ENCODE peak calls at places on chromosomes 7 and 10, in nine cellular contexts. T, M, L, F, D, E, K, P and V are unnamed samples.

GRCh38 chr10:44857363-44858016 is 53.6 kb upstream of the TMEM72 start:
- DNase-seq in L (peak), K (peak), P (peak), F (peak), T (peak), E (peak), M (peak), D (peak), V (no peak)

GRCh38 chr10:28959850-28960501 is 282.7 kb downstream of the BAMBI start:
- DNase-seq in F (no peak), P (no peak), T (no peak), E (no peak), L (no peak), K (no peak), D (no peak), M (no peak), V (no peak)

GRCh38 chr10:101301111-101301731 is 52.7 kb upstream of the BTRC start:
- DNase-seq in K (peak), D (peak), M (peak), L (peak), F (peak), P (peak), T (no peak), E (peak), V (peak)

GRCh38 chr10:113226404-113226803 is 276.4 kb downstream of the TCF7L2 start:
- DNase-seq in M (no peak), L (no peak), P (no peak), F (no peak), T (no peak), E (no peak), D (no peak), K (no peak), V (no peak)

GRCh38 chr7:18995811-18996400 is 121.5 kb downstream of the TWIST1 start:
- DNase-seq in E (no peak), K (no peak), T (no peak), L (no peak), D (no peak), P (no peak), F (no peak), M (peak), V (no peak)

GRCh38 chr7:55056577-55057480 is 38.0 kb downstream of the EGFR start:
- DNase-seq in T (no peak), D (no peak), F (no peak), K (peak), E (peak), M (peak), P (no peak), L (no peak), V (no peak)

GRCh38 chr10:97529685-97530465 is 31.2 kb downstream of the UBTD1 start:
- DNase-seq in L (no peak), D (no peak), K (no peak), T (no peak), P (no peak), F (no peak), M (no peak), E (no peak), V (no peak)

GRCh38 chr10:76939862-76940495 is 697.6 kb downstream of the KCNMA1 start:
- DNase-seq in E (no peak), L (no peak), P (no peak), K (no peak), T (no peak), F (no peak), M (no peak), D (no peak), V (no peak)

GRCh38 chr10:113035724-113036312 is 85.8 kb downstream of the TCF7L2 start:
- DNase-seq in M (no peak), T (no peak), P (no peak), F (no peak), D (no peak), L (no peak), K (no peak), E (no peak), V (no peak)

GRCh38 chr7:23216021-23216420 is 30.6 kb upstream of the GPNMB start:
- DNase-seq in D (no peak), K (no peak), P (no peak), T (peak), E (no peak), M (no peak), F (no peak), L (no peak), V (no peak)

GRCh38 chr7:113710310-113711106 is 208.3 kb downstream of the PPP1R3A start:
- DNase-seq in E (peak), M (peak), L (no peak), T (no peak), F (peak), P (peak), D (peak), K (peak), V (peak)

GRCh38 chr10:47354162-47354561 is 6.0 kb downstream of the RBP3 start:
- DNase-seq in M (peak), E (peak), L (no peak), K (peak), F (no peak), D (no peak), P (no peak), T (no peak), V (no peak)

GRCh38 chr10:35639651-35640311 is 2.3 kb downstream of the FZD8 start:
- DNase-seq in D (no peak), E (peak), F (no peak), T (peak), K (peak), M (peak), L (no peak), P (no peak), V (no peak)

GRCh38 chr7:15864260-15864991 is 177.9 kb upstream of the MEOX2 start:
- DNase-seq in M (no peak), E (no peak), F (no peak), K (peak), D (no peak), L (no peak), T (no peak), P (no peak), V (no peak)

GRCh38 chr7:143960813-143961610 is 6.4 kb downstream of the OR2F1 start:
- DNase-seq in K (no peak), M (no peak), L (no peak), F (no peak), D (no peak), E (no peak), T (no peak), P (no peak), V (no peak)

GRCh38 chr10:45500304-45500703 is 126.3 kb downstream of the ALOX5 start:
- DNase-seq in M (no peak), E (no peak), T (no peak), F (no peak), L (no peak), K (no peak), P (no peak), D (no peak), V (no peak)

GRCh38 chr7:4823442-4824119 is 38.2 kb downstream of the PAPOLB start:
- DNase-seq in M (no peak), F (no peak), E (no peak), D (no peak), T (no peak), K (no peak), L (no peak), P (no peak), V (no peak)

GRCh38 chr7:106858618-106859532 is 6.2 kb upstream of the PIK3CG start:
- DNase-seq in P (peak), D (no peak), M (no peak), E (peak), L (no peak), K (peak), T (peak), F (peak), V (no peak)

GRCh38 chr7:25009271-25009670 is 29.3 kb upstream of the OSBPL3 start:
- DNase-seq in T (no peak), E (peak), D (no peak), P (no peak), K (peak), M (peak), L (no peak), F (no peak), V (no peak)

GRCh38 chr7:133910761-133911160 is 216.4 kb upstream of the LRGUK start:
- DNase-seq in E (no peak), F (no peak), D (peak), M (no peak), T (no peak), L (no peak), K (no peak), P (no peak), V (no peak)

GRCh38 chr7:104096683-104097082 is 107.2 kb upstream of the RELN start:
- DNase-seq in P (no peak), K (peak), F (no peak), D (no peak), T (no peak), M (no peak), E (peak), L (no peak), V (no peak)

GRCh38 chr7:114864278-114864677 is 57.6 kb upstream of the MDFIC start:
- DNase-seq in D (no peak), L (no peak), P (no peak), K (peak), M (peak), E (no peak), T (no peak), F (no peak), V (no peak)

GRCh38 chr10:32367793-32368453 is 21.0 kb upstream of the EPC1 start:
- DNase-seq in M (peak), P (no peak), F (peak), D (peak), E (peak), K (peak), L (peak), T (no peak), V (peak)

GRCh38 chr10:71255817-71256660 is 43.7 kb downstream of the UNC5B start:
- DNase-seq in L (no peak), E (peak), P (no peak), F (peak), K (peak), M (peak), T (no peak), D (no peak), V (no peak)

GRCh38 chr10:133356953-133357292 is 896 bp downstream of the FUOM start:
- DNase-seq in T (no peak), D (no peak), E (peak), K (no peak), P (no peak), M (no peak), L (no peak), F (no peak), V (no peak)

GRCh38 chr10:133356549-133356948 is 1.3 kb downstream of the FUOM start:
- DNase-seq in P (no peak), E (no peak), M (no peak), K (no peak), F (no peak), D (no peak), L (no peak), T (no peak), V (no peak)

GRCh38 chr10:133358162-133358919 is 522 bp upstream of the FUOM start:
- DNase-seq in P (no peak), F (no peak), K (no peak), E (no peak), T (peak), M (no peak), L (no peak), D (no peak), V (no peak)

GRCh38 chr10:133358920-133359300 is 1.1 kb upstream of the FUOM start:
- DNase-seq in T (no peak), D (no peak), E (no peak), F (no peak), K (no peak), M (no peak), P (no peak), L (no peak), V (no peak)

DNA sequence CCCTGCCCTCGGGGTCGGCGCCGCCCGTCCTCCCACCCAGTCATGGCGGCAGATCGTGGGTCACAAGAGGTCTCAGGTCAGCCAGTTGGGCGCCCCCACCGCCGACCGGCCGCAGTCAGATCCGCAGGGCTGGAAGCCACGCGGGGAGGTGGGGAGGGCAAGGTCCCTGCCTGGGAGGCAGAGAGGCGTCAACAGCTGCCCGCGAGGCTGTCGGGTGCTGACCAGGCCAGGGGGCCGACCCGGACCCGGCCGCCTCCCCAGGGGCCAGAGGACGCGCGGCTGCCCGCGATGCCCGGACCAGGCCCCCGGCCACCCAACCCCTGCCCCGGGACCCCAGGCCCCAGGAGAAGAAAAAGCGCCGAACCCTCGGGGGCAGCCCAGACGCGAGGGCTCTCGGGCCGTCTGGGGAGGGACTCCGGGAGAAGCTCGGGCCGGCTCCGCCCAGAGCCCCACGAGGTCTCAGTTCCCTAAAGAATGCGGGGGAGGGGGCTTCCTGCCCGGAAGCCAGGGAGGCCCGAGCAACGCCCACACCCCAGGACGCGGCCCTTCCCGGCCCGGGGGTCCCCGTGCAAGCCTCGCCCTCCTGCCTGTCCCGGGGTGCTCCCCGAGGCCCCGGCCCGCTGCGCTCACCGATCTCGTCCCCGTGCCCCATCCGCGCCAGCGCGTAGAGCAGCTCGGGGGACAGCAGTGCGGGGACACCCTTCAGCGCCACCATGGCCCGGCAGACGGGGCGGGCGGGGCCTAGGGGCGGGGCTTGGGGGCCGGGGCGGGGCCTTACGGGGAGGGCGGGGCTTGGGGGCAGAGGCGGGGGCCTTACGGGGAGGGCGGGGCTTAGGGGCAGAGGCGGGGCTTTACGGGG is at the start of gene FUOM:
- DNase-seq in T (peak), E (peak), K (peak), P (peak), L (peak), M (peak), D (peak), F (peak), V (no peak)
- H3K4me3 ChIP-seq in T (peak), E (peak), K (peak), P (peak), L (peak), M (peak), D (peak), F (peak), V (peak)

DNA sequence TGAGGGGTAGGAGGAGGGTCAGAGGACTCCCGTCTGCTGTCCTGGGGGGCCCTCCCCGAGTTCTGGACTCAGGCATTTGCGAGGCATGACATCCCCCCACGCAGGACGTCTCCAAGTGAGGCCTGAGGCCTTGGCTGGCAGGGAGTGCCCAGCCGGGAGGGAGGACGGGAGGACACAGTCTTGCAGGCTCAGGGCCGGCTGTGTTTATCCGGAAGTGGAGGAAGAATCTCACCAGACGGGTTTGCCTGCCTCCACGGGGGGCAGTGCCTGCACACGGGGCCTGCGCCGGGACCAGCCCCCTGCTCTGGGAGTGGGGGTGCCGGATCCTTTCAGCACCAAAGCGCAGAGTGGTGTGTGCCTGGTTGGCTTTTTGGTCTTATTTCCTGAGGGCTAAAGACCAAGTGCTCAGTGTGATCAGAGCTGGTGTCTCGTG is 10.9 kb downstream of the PWWP2B start:
- DNase-seq in L (no peak), E (peak), D (peak), P (no peak), M (peak), K (no peak), F (peak), T (peak), V (no peak)
- TF ChIP-seq CTCF in L (no peak), E (no peak), D (no peak), P (no peak), M (no peak), K (no peak), F (no peak), T (peak), V (no peak)

GRCh38 chr7:135159359-135160087 is 11.0 kb downstream of the CYREN start:
- DNase-seq in M (no peak), E (no peak), L (no peak), T (no peak), K (peak), F (no peak), D (no peak), P (no peak), V (no peak)
- H3K4me3 ChIP-seq in M (no peak), E (no peak), L (no peak), T (no peak), K (no peak), F (no peak), D (no peak), P (no peak), V (no peak)

GRCh38 chr7:157555308-157555707 is 218.5 kb downstream of the DNAJB6 start:
- DNase-seq in P (no peak), T (peak), M (peak), L (no peak), D (no peak), E (no peak), F (no peak), K (peak), V (no peak)
- TF ChIP-seq CTCF in P (no peak), T (no peak), M (no peak), L (no peak), D (no peak), E (no peak), F (no peak), K (no peak), V (no peak)

GRCh38 chr7:139118803-139119485 is 9.4 kb upstream of the ZC3HAV1 start:
- DNase-seq in P (no peak), D (peak), E (peak), L (no peak), F (no peak), M (peak), T (no peak), K (no peak), V (no peak)
- H3K4me3 ChIP-seq in P (peak), D (no peak), E (no peak), L (peak), F (no peak), M (no peak), T (no peak), K (no peak), V (peak)

DNA sequence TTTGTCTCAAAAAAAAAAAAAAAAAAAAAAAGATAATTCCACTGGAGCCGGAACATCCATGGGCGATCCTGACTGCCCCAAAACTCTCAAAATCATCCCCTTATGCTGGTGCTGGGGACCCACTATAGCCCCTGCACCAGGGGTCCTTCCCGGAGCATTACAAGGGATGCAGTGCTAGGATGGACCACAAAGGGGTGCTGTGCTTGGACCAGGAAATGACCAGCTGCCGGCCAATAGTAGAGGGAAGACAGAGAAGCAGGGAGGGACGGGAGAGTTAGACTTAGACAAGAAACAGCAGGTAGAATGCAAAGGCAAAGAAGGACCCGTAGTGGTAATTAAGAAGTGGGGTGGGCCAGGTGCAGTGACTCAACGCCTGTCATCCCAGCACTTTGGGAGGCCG is 40.5 kb downstream of the RCC1L start:
- DNase-seq in D (no peak), T (no peak), K (no peak), L (no peak), E (peak), F (no peak), M (no peak), P (no peak), V (no peak)
- TF ChIP-seq CTCF in D (peak), T (no peak), K (peak), L (no peak), E (peak), F (no peak), M (peak), P (no peak), V (peak)

GRCh38 chr10:26741368-26741767 is 43.9 kb downstream of the PDSS1 start:
- DNase-seq in M (no peak), T (no peak), K (no peak), D (peak), L (no peak), E (no peak), F (no peak), P (no peak), V (no peak)

GRCh38 chr10:26738354-26738753 is 40.9 kb downstream of the PDSS1 start:
- DNase-seq in F (no peak), E (no peak), T (no peak), D (no peak), K (no peak), P (no peak), L (no peak), M (no peak), V (no peak)

GRCh38 chr10:26735435-26735834 is 37.9 kb downstream of the PDSS1 start:
- DNase-seq in P (no peak), D (no peak), K (no peak), L (no peak), F (no peak), E (no peak), M (no peak), T (no peak), V (no peak)

GRCh38 chr10:26737730-26738129 is 40.2 kb downstream of the PDSS1 start:
- DNase-seq in E (peak), T (no peak), D (peak), M (no peak), P (peak), F (no peak), L (no peak), K (peak), V (peak)

DNA sequence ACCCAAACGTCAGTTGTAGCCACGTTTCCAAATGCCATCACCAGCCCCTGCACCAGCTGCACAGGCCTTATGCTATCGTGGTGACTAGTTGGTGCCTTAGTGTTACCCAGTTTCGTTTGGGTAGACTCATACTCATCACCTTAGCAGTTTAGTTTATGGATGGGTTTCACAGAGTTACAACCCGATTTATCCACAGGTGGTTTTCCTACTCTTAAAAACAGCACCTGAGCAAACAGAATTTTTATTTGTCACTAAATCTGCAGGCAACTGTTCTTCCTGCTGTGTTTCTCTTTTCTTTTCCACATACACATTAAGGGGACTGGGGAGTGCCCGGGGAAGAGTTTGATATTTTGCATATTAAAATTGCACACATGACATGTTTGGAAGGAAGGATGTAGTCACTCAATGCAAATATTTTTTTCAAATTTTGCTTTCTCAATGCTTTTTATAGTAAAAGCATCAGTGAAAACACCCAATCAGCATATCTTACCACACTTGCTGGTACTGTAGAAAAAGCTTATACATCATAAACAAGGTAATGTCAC is 41.7 kb downstream of the PDSS1 start:
- DNase-seq in D (peak), F (no peak), L (no peak), T (no peak), P (no peak), E (no peak), M (no peak), K (no peak), V (peak)
- H3K4me3 ChIP-seq in D (no peak), F (no peak), L (no peak), T (no peak), P (no peak), E (no peak), M (no peak), K (no peak), V (no peak)

GRCh38 chr10:114301951-114302710 is 63.1 kb downstream of the VWA2 start:
- DNase-seq in M (no peak), D (no peak), L (no peak), K (no peak), T (peak), F (no peak), P (no peak), E (no peak), V (no peak)
- TF ChIP-seq CTCF in M (no peak), D (no peak), L (no peak), K (no peak), T (no peak), F (no peak), P (no peak), E (no peak), V (no peak)

GRCh38 chr7:1662767-1663166 is 7.3 kb upstream of the ELFN1 start:
- DNase-seq in P (no peak), D (no peak), M (no peak), F (no peak), K (no peak), L (no peak), T (peak), E (no peak), V (no peak)

GRCh38 chr7:1664711-1665591 is 5.1 kb upstream of the ELFN1 start:
- DNase-seq in L (peak), T (peak), M (peak), D (peak), E (peak), P (peak), F (peak), K (peak), V (no peak)

GRCh38 chr7:1663243-1663642 is 6.8 kb upstream of the ELFN1 start:
- DNase-seq in L (no peak), M (no peak), P (no peak), K (no peak), E (no peak), D (no peak), T (peak), F (no peak), V (no peak)

GRCh38 chr7:1665721-1666250 is 4.3 kb upstream of the ELFN1 start:
- DNase-seq in P (peak), E (peak), L (no peak), K (peak), T (peak), D (no peak), F (peak), M (no peak), V (no peak)

GRCh38 chr7:1663857-1664651 is 6.0 kb upstream of the ELFN1 start:
- DNase-seq in T (peak), D (no peak), P (no peak), F (no peak), L (no peak), M (no peak), E (no peak), K (no peak), V (no peak)
- H3K4me3 ChIP-seq in T (peak), D (no peak), P (no peak), F (no peak), L (no peak), M (no peak), E (peak), K (no peak), V (no peak)